ENCODE peak calls at places on chromosome 14, in five cellular contexts. Y is cardiac muscle cell; O is hepatocyte; R is Right ventricle myocardium inferior; D is stimulated activated CD8-positive, alpha-beta memory T cell treated with anti-CD3 and anti-CD28 coated beads, Interleukin-15, amount 100 ng/mL, for 24 hours. N is an unnamed sample.

GRCh38 chr14:59281613-59282012 is 93.1 kb downstream of the DAAM1 start:
- DNase-seq in Y (no peak), O (no peak), R (no peak), D (no peak), N (no peak)

GRCh38 chr14:100658514-100658886 is 68.2 kb upstream of the DLK1 start:
- DNase-seq in Y (no peak), O (peak; percentile 32), R (no peak), D (no peak), N (no peak)

GRCh38 chr14:37598085-37598972 is 2.9 kb downstream of the TTC6 start:
- DNase-seq in Y (no peak), O (peak; percentile 59), R (no peak), D (no peak), N (no peak)

GRCh38 chr14:49634547-49635334 is at the start of gene DNAAF2:
- DNase-seq in Y (peak; percentile 79), O (peak; percentile 83), R (peak; percentile 86), D (no peak), N (no peak)

GRCh38 chr14:25113394-25113793 is 63.4 kb upstream of the STXBP6 start:
- DNase-seq in Y (no peak), O (no peak), R (no peak), D (no peak), N (no peak)

GRCh38 chr14:89721991-89722390 is 232.5 kb downstream of the EFCAB11 start:
- DNase-seq in Y (no peak), O (no peak), R (no peak), D (no peak), N (no peak)

GRCh38 chr14:64951724-64952123 is 9.2 kb upstream of the GPX2 start:
- DNase-seq in Y (no peak), O (no peak), R (no peak), D (no peak), N (no peak)

GRCh38 chr14:56189306-56189705 is 71.1 kb downstream of the PELI2 start:
- DNase-seq in Y (no peak), O (peak; percentile 36), R (no peak), D (no peak), N (peak; percentile 84)

GRCh38 chr14:54294802-54295201 is 102.0 kb upstream of the CDKN3 start:
- DNase-seq in Y (no peak), O (no peak), R (no peak), D (no peak), N (no peak)

GRCh38 chr14:33567003-33567735 is 383.7 kb downstream of the EGLN3 start:
- DNase-seq in Y (no peak), O (no peak), R (no peak), D (no peak), N (no peak)

GRCh38 chr14:75980856-75981255 is 939 bp downstream of the TGFB3 start:
- DNase-seq in Y (no peak), O (no peak), R (no peak), D (no peak), N (no peak)

GRCh38 chr14:89719371-89720075 is 235.0 kb downstream of the EFCAB11 start:
- DNase-seq in Y (no peak), O (no peak), R (no peak), D (no peak), N (no peak)

GRCh38 chr14:75711134-75711795 is 50.2 kb downstream of the TTLL5 start:
- DNase-seq in Y (peak; percentile 62), O (peak; percentile 68), R (no peak), D (no peak), N (no peak)

GRCh38 chr14:22386924-22387775 is 201.9 kb downstream of the DAD1 start:
- DNase-seq in Y (peak; percentile 88), O (peak; percentile 90), R (peak; percentile 67), D (no peak), N (no peak)

GRCh38 chr14:89123851-89124250 is 293.2 kb downstream of the FOXN3 start:
- DNase-seq in Y (no peak), O (no peak), R (no peak), D (no peak), N (no peak)

GRCh38 chr14:91119556-91120311 is 5.9 kb downstream of the DGLUCY start:
- DNase-seq in Y (no peak), O (no peak), R (no peak), D (no peak), N (peak; percentile 63)

GRCh38 chr14:78611796-78612571 is 441.8 kb downstream of the NRXN3 start:
- DNase-seq in Y (no peak), O (no peak), R (no peak), D (no peak), N (no peak)

GRCh38 chr14:103361868-103362267 is 23.3 kb upstream of the MARK3 start:
- DNase-seq in Y (no peak), O (no peak), R (no peak), D (no peak), N (peak; percentile 80)

GRCh38 chr14:69637503-69638030 is 26.2 kb downstream of the SUSD6 start:
- DNase-seq in Y (peak; percentile 64), O (peak; percentile 65), R (no peak), D (no peak), N (no peak)

GRCh38 chr14:89920041-89920440 is 34.5 kb downstream of the EFCAB11 start:
- DNase-seq in Y (no peak), O (no peak), R (no peak), D (no peak), N (no peak)

GRCh38 chr14:34857689-34858449 is 17.3 kb downstream of the BAZ1A start:
- DNase-seq in Y (no peak), O (no peak), R (no peak), D (no peak), N (no peak)

GRCh38 chr14:70831382-70831781 is 22.1 kb upstream of the MAP3K9 start:
- DNase-seq in Y (no peak), O (no peak), R (no peak), D (no peak), N (no peak)

GRCh38 chr14:89720076-89720687 is 234.3 kb downstream of the EFCAB11 start:
- DNase-seq in Y (no peak), O (no peak), R (no peak), D (no peak), N (no peak)

GRCh38 chr14:32693114-32693513 is 245.6 kb upstream of the NPAS3 start:
- DNase-seq in Y (no peak), O (no peak), R (no peak), D (no peak), N (peak; percentile 65)

GRCh38 chr14:26589998-26590397 is 7.8 kb downstream of the NOVA1 start:
- DNase-seq in Y (no peak), O (no peak), R (no peak), D (no peak), N (no peak)

N was measured in epithelial cell of proximal tubule.